ENCODE peak calls at places on chromosome 6, in six cellular contexts. K is H9, D is mesenchymal stem cell, I is IMR-90, Z is H1, J is trophoblast cell. T is an unnamed sample.

GRCh38 chr6:99347804-99348203 is 1.7 kb downstream of the FAXC start:
- DNase-seq in K (no peak), I (no peak), J (peak; percentile 15), D (no peak), Z (no peak), T (no peak)

GRCh38 chr6:32153252-32153834 is 598 bp upstream of the PPT2 start:
- DNase-seq in I (peak; percentile 41), K (peak; percentile 82), D (peak; percentile 83), Z (peak; percentile 67), J (peak; percentile 5), T (no peak)

GRCh38 chr6:30323806-30324205 is 2.9 kb upstream of the TRIM39 start:
- DNase-seq in I (no peak), K (no peak), J (no peak), Z (no peak), D (no peak), T (no peak)

GRCh38 chr6:167664678-167665445 is 161.8 kb upstream of the AFDN start:
- DNase-seq in J (no peak), D (no peak), I (no peak), K (no peak), Z (no peak), T (no peak)

GRCh38 chr6:30891450-30891723 is 7.1 kb downstream of the DDR1 start:
- DNase-seq in K (peak; percentile 17), J (no peak), Z (no peak), D (no peak), I (no peak), T (no peak)

GRCh38 chr6:34922177-34922663 is 33.2 kb downstream of the ANKS1A start:
- DNase-seq in Z (no peak), J (peak; percentile 92), K (no peak), I (peak; percentile 81), D (peak; percentile 83), T (no peak)

GRCh38 chr6:117448011-117448410 is 22.3 kb upstream of the ROS1 start:
- DNase-seq in K (no peak), Z (no peak), I (no peak), D (peak; percentile 8), J (no peak), T (no peak)

GRCh38 chr6:158158748-158159147 is 9.3 kb downstream of the SERAC1 start:
- DNase-seq in Z (no peak), D (no peak), I (peak; percentile 62), K (no peak), J (peak; percentile 4), T (no peak)

GRCh38 chr6:42555477-42556457 is 8.1 kb upstream of the UBR2 start:
- DNase-seq in I (peak; percentile 32), J (no peak), Z (no peak), K (peak; percentile 44), D (peak; percentile 35), T (no peak)

GRCh38 chr6:22943331-22943730 is 374.0 kb downstream of the HDGFL1 start:
- DNase-seq in D (no peak), J (no peak), I (no peak), Z (no peak), K (no peak), T (no peak)

GRCh38 chr6:52598123-52598823 is 21.4 kb upstream of the TRAM2 start:
- DNase-seq in I (peak; percentile 74), Z (peak; percentile 87), D (peak; percentile 80), K (peak; percentile 89), J (peak; percentile 51), T (peak; percentile 62)

GRCh38 chr6:156351346-156351966 is 425.7 kb upstream of the ARID1B start:
- DNase-seq in J (no peak), D (no peak), I (no peak), K (no peak), Z (no peak), T (no peak)

GRCh38 chr6:19757036-19757435 is 80.1 kb upstream of the ID4 start:
- DNase-seq in Z (no peak), J (peak; percentile 39), I (peak; percentile 39), K (no peak), D (no peak), T (no peak)

GRCh38 chr6:148857817-148858390 is 111.1 kb downstream of the UST start:
- DNase-seq in K (no peak), I (peak; percentile 95), Z (no peak), J (peak; percentile 63), D (peak; percentile 91), T (no peak)

GRCh38 chr6:26218824-26219223 is 131.6 kb downstream of the HFE start:
- DNase-seq in Z (no peak), D (no peak), K (no peak), I (no peak), J (no peak), T (no peak)

GRCh38 chr6:170297577-170298330 is 6.9 kb upstream of the DLL1 start:
- DNase-seq in D (no peak), Z (no peak), I (no peak), J (no peak), K (no peak), T (peak; percentile 48)

GRCh38 chr6:120005292-120005976 is 655.9 kb upstream of the MAN1A1 start:
- DNase-seq in K (no peak), D (no peak), I (no peak), J (peak; percentile 6), Z (no peak), T (no peak)

GRCh38 chr6:97052152-97052787 is 127.7 kb downstream of the KLHL32 start:
- DNase-seq in K (no peak), J (no peak), I (no peak), D (no peak), Z (no peak), T (no peak)

GRCh38 chr6:126422912-126423311 is 83.0 kb downstream of the CENPW start:
- DNase-seq in K (no peak), D (no peak), Z (no peak), J (no peak), I (no peak), T (no peak)

GRCh38 chr6:56292505-56293181 is 45.3 kb upstream of the COL21A1 start:
- DNase-seq in Z (peak; percentile 50), I (peak; percentile 62), D (peak; percentile 75), K (peak; percentile 52), J (peak; percentile 64), T (peak; percentile 51)

GRCh38 chr6:33672808-33673207 is 38.7 kb downstream of the UQCC2 start:
- DNase-seq in D (peak; percentile 92), I (peak; percentile 95), K (peak; percentile 69), J (peak; percentile 85), Z (no peak), T (no peak)

GRCh38 chr6:167005350-167006159 is 6.4 kb downstream of the CEP43 start:
- DNase-seq in K (no peak), I (no peak), D (no peak), J (no peak), Z (no peak), T (no peak)

GRCh38 chr6:63677282-63677681 is 41.7 kb downstream of the PHF3 start:
- DNase-seq in I (no peak), D (peak; percentile 46), K (no peak), Z (no peak), J (no peak), T (no peak)

GRCh38 chr6:167703347-167703746 is 123.4 kb upstream of the AFDN start:
- DNase-seq in D (no peak), K (peak; percentile 23), I (no peak), Z (no peak), J (no peak), T (no peak)

GRCh38 chr6:112144145-112144926 is 56.9 kb downstream of the FAM229B start:
- DNase-seq in I (peak; percentile 5), Z (no peak), D (no peak), K (no peak), J (no peak), T (no peak)

GRCh38 chr6:55578537-55579363 is at the start of gene HMGCLL1:
- DNase-seq in D (peak; percentile 30), I (no peak), K (peak; percentile 90), Z (peak; percentile 88), J (peak; percentile 60), T (peak; percentile 66)

GRCh38 chr6:40789143-40789764 is 202.1 kb upstream of the LRFN2 start:
- DNase-seq in Z (no peak), D (peak; percentile 15), K (no peak), I (no peak), J (no peak), T (no peak)

GRCh38 chr6:110116258-110116657 is 63.2 kb downstream of the WASF1 start:
- DNase-seq in J (no peak), D (no peak), I (no peak), Z (no peak), K (no peak), T (no peak)

GRCh38 chr6:16206595-16207037 is 31.8 kb upstream of the GMPR start:
- DNase-seq in K (peak; percentile 65), Z (peak; percentile 59), D (peak; percentile 90), I (peak; percentile 87), J (peak; percentile 87), T (peak; percentile 58)

GRCh38 chr6:16201706-16202105 is 36.7 kb upstream of the GMPR start:
- DNase-seq in I (no peak), Z (no peak), D (no peak), K (no peak), J (no peak), T (no peak)

GRCh38 chr6:16204653-16205376 is 33.6 kb upstream of the GMPR start:
- DNase-seq in K (no peak), J (no peak), I (no peak), D (peak; percentile 28), Z (no peak), T (no peak)

GRCh38 chr6:16208989-16209388 is 29.4 kb upstream of the GMPR start:
- DNase-seq in K (no peak), Z (no peak), D (no peak), I (no peak), J (no peak), T (no peak)

GRCh38 chr6:16205377-16206144 is 32.8 kb upstream of the GMPR start:
- DNase-seq in I (peak; percentile 91), K (no peak), J (no peak), Z (no peak), D (peak; percentile 99), T (no peak)
- H2AFZ ChIP-seq in I (peak overlapping the region; percentile 79), K (no peak overlapping the region), J (no peak overlapping the region), Z (no peak overlapping the region), D (no peak overlapping the region), T (peak overlapping the region; percentile 30)

GRCh38 chr6:122472022-122472340 is 374 bp upstream of the SERINC1 start:
- DNase-seq in J (no peak), D (no peak), K (no peak), Z (no peak), I (no peak), T (no peak)
- H3K23ac ChIP-seq in J (no peak overlapping the region), D (no peak overlapping the region), K (no peak overlapping the region), Z (no peak overlapping the region), I (peak overlapping the region; percentile 100), T (no peak overlapping the region)

GRCh38 chr6:2871922-2872321 is 30.3 kb upstream of the SERPINB1 start:
- DNase-seq in Z (no peak), K (no peak), I (no peak), J (no peak), D (no peak), T (no peak)
- H2AK5ac ChIP-seq in Z (no peak overlapping the region), K (no peak overlapping the region), I (no peak overlapping the region), J (no peak overlapping the region), D (no peak overlapping the region), T (no peak overlapping the region)

DNA sequence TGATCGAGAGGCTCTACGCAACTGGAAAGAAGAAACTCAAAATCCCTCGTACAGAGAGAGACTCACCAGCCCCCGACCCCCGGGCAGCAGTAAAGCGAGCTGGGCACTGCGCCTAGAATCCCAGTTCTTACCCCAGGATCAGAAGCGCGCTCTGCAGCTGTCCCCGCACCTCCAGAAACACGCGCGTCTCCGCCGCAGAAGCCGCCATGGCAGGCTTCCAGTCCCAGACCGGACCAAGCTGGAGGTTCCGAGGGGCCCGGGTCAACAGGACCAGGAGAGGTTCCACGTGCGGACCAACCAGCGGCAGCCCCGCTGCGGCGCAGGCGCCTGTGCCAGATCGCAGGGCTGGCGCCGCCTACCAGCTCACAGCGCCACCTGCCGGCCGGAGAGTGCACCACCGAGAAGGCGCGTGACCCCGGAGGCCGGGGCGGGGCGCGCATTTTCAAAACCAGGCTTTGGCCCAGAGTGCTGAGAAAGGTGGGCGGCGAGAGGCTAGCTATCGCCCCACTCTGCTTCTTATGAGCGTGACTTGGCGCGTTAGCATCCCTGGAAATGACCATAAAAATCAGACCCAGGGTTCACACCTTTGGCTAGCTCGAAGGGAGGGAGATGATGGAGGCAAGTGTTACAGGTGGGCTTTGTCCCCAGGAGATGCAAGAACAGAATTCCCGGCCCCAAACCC is at the start of gene UBE3D:
- DNase-seq in D (peak; percentile 89), I (peak; percentile 75), Z (peak; percentile 98), J (peak; percentile 95), K (peak; percentile 93), T (peak; percentile 85)
- H2AFZ ChIP-seq in D (peak within 1 kb of the TSS; percentile 93), I (peak within 1 kb of the TSS; percentile 96), Z (peak within 1 kb of the TSS; percentile 91), J (peak within 1 kb of the TSS; percentile 85), K (peak within 1 kb of the TSS; percentile 74), T (peak within 1 kb of the TSS; percentile 96)